ENCODE peak calls at places on chromosomes 4 and X, in four cellular contexts. Y, H, Z and P are unnamed samples.

GRCh38 chr4:23728971-23729370 is 160.9 kb downstream of the PPARGC1A start:
- DNase-seq in Z (no peak), Y (no peak), H (no peak), P (no peak)

GRCh38 chrX:111483876-111484275 is 27.6 kb upstream of the SERTM2 start:
- DNase-seq in Z (no peak), Y (no peak), H (no peak), P (no peak)

GRCh38 chr4:42268824-42269223 is 116.4 kb upstream of the BEND4 start:
- DNase-seq in Z (no peak), Y (no peak), H (no peak), P (no peak)

GRCh38 chr4:55021214-55021613 is 104.2 kb downstream of the KDR start:
- DNase-seq in H (no peak), Z (no peak), Y (no peak), P (no peak)

GRCh38 chrX:151488677-151489076 is 74.8 kb upstream of the PASD1 start:
- DNase-seq in H (no peak), Y (no peak), Z (peak), P (peak)

GRCh38 chr4:17309567-17310268 is 202.2 kb downstream of the QDPR start:
- DNase-seq in Y (no peak), H (no peak), Z (no peak), P (no peak)

GRCh38 chrX:9988762-9989161 is 21.6 kb downstream of the CLDN34 start:
- DNase-seq in Z (no peak), H (no peak), Y (no peak), P (no peak)

GRCh38 chr4:167234388-167234881 is at the start of gene SPOCK3:
- DNase-seq in H (no peak), Z (peak), Y (peak), P (peak)

GRCh38 chrX:153522259-153522658 is 4.8 kb downstream of the ATP2B3 start:
- DNase-seq in H (no peak), Y (no peak), Z (peak), P (peak)

GRCh38 chr4:111652206-111652605 is 493.0 kb upstream of the FAM241A start:
- DNase-seq in Y (no peak), H (no peak), Z (no peak), P (no peak)

GRCh38 chrX:154719132-154719675 is 31.7 kb downstream of the GAB3 start:
- DNase-seq in H (no peak), Y (no peak), Z (no peak), P (no peak)

GRCh38 chr4:184345573-184345922 is 127.9 kb upstream of the ENPP6 start:
- DNase-seq in Z (no peak), H (no peak), Y (peak), P (no peak)

GRCh38 chr4:6527683-6528595 is 47.0 kb upstream of the MAN2B2 start:
- DNase-seq in Z (no peak), Y (no peak), H (no peak), P (no peak)

GRCh38 chr4:74308215-74308614 is at the start of gene EPGN:
- DNase-seq in Y (no peak), Z (no peak), H (no peak), P (no peak)

GRCh38 chrX:142096263-142096662 is 108.8 kb downstream of the MAGEC2 start:
- DNase-seq in Z (no peak), Y (no peak), H (no peak), P (no peak)

GRCh38 chr4:73127839-73128448 is 58.4 kb upstream of the COX18 start:
- DNase-seq in Z (peak), H (no peak), Y (no peak), P (no peak)

GRCh38 chrX:13587791-13588477 is 18.5 kb downstream of the EGFL6 start:
- DNase-seq in H (no peak), Y (no peak), Z (no peak), P (no peak)

GRCh38 chrX:86171366-86171765 is 23.1 kb downstream of the DACH2 start:
- DNase-seq in Z (peak), Y (no peak), H (no peak), P (peak)

GRCh38 chrX:134568617-134569016 is 89.7 kb downstream of the PLAC1 start:
- DNase-seq in Y (no peak), H (no peak), Z (no peak), P (no peak)

GRCh38 chr4:1578968-1579833 is 104.9 kb downstream of the FAM53A start:
- DNase-seq in Y (peak), H (peak), Z (peak), P (peak)

GRCh38 chr4:33878710-33879109 is 2365.6 kb downstream of the ARAP2 start:
- DNase-seq in H (no peak), Z (no peak), Y (no peak), P (no peak)

GRCh38 chr4:53591372-53591892 is at the start of gene LNX1:
- DNase-seq in Y (no peak), Z (peak), H (no peak), P (peak)

GRCh38 chr4:6616087-6616995 is 24.1 kb upstream of the MRFAP1 start:
- DNase-seq in H (no peak), Z (no peak), Y (no peak), P (no peak)

GRCh38 chr4:16418814-16419213 is 192.5 kb upstream of the TAPT1 start:
- DNase-seq in Z (peak), H (no peak), Y (peak), P (no peak)

GRCh38 chr4:6372649-6373525 is 99.5 kb downstream of the PPP2R2C start:
- DNase-seq in Y (no peak), Z (peak), H (no peak), P (peak)

GRCh38 chr4:165970703-165971420 is 97.8 kb downstream of the TLL1 start:
- DNase-seq in H (no peak), Z (no peak), Y (no peak), P (no peak)